ENCODE peak calls at places on chromosome 20, in ten cellular contexts. E is NCI-H345; A is NCI-H2171 treated with DMSO at 0.1 percent for 48 hours; P is T1000; H is NB4; D is upper lobe of right lung; Y is stimulated activated CD8-positive, alpha-beta memory T cell treated with anti-CD3 and anti-CD28 coated beads, Interleukin-2, amount 100 ng/mL, for 48 hours; W is activated naive CD8-positive, alpha-beta T cell treated with anti-CD3 and anti-CD28 coated beads, Interleukin-2, amount 50 U/mL, for 16 hours; N is activated T-cell treated with anti-CD3 and anti-CD28 coated beads for 24 hours; V is Kasumi-1. J is an unnamed sample.

GRCh38 chr20:22414354-22414753 is 170.0 kb downstream of the FOXA2 start:
- DNase-seq in H (no peak), D (no peak), Y (no peak), E (no peak), A (no peak), V (no peak), P (no peak), W (no peak), N (no peak), J (no peak)

GRCh38 chr20:24027229-24027628 is 38.6 kb upstream of the GGTLC1 start:
- DNase-seq in A (peak; percentile 13), P (no peak), E (no peak), Y (peak; percentile 53), H (peak; percentile 16), V (peak; percentile 2), W (peak; percentile 22), D (peak; percentile 75), N (peak; percentile 62), J (no peak)

GRCh38 chr20:36314734-36315544 is 8.8 kb downstream of the DLGAP4 start:
- DNase-seq in Y (no peak), H (peak; percentile 29), N (no peak), W (no peak), P (no peak), V (no peak), E (no peak), A (no peak), D (peak; percentile 43), J (peak; percentile 5)

GRCh38 chr20:48732081-48732829 is 95.5 kb downstream of the PREX1 start:
- DNase-seq in V (no peak), D (no peak), H (no peak), W (no peak), P (no peak), E (no peak), Y (no peak), N (no peak), A (peak; percentile 85), J (no peak)

GRCh38 chr20:21323640-21324039 is 20.5 kb downstream of the XRN2 start:
- DNase-seq in H (no peak), N (no peak), Y (no peak), D (no peak), E (no peak), A (no peak), W (no peak), V (no peak), P (no peak), J (no peak)

GRCh38 chr20:51758978-51759544 is 9.1 kb downstream of the ATP9A start:
- DNase-seq in D (no peak), Y (no peak), E (no peak), V (no peak), P (no peak), N (no peak), A (no peak), W (no peak), H (peak; percentile 22), J (no peak)

GRCh38 chr20:46174469-46175126 is 56.5 kb downstream of the CD40 start:
- DNase-seq in H (peak; percentile 81), P (no peak), N (peak; percentile 61), E (no peak), A (no peak), Y (peak; percentile 61), V (no peak), D (peak; percentile 85), W (peak; percentile 52), J (peak; percentile 87)

GRCh38 chr20:51732454-51732791 is 35.8 kb downstream of the ATP9A start:
- DNase-seq in V (no peak), H (no peak), A (peak; percentile 44), E (no peak), W (no peak), N (no peak), D (no peak), P (no peak), Y (no peak), J (no peak)

GRCh38 chr20:59042151-59042795 is at the start of gene PRELID3B:
- DNase-seq in Y (no peak), D (no peak), H (peak; percentile 64), N (no peak), W (no peak), V (peak; percentile 57), A (no peak), P (no peak), E (peak; percentile 34), J (no peak)

GRCh38 chr20:34163316-34163715 is 51.3 kb upstream of the EIF2S2 start:
- DNase-seq in W (no peak), D (no peak), Y (no peak), N (no peak), H (no peak), A (no peak), V (no peak), P (no peak), E (no peak), J (no peak)

GRCh38 chr20:49133571-49133970 is 54.6 kb downstream of the STAU1 start:
- DNase-seq in V (no peak), Y (no peak), A (no peak), W (no peak), H (no peak), P (no peak), D (no peak), N (no peak), E (no peak), J (no peak)

GRCh38 chr20:4108495-4109306 is 93.3 kb upstream of the RNF24 start:
- DNase-seq in A (peak; percentile 87), D (peak; percentile 64), P (peak; percentile 41), V (peak; percentile 83), E (peak; percentile 84), N (peak; percentile 47), H (peak; percentile 92), Y (peak; percentile 40), W (peak; percentile 37), J (peak; percentile 43)

GRCh38 chr20:44154521-44155001 is 32.4 kb downstream of the JPH2 start:
- DNase-seq in H (no peak), Y (no peak), V (no peak), N (no peak), D (no peak), A (no peak), E (no peak), P (peak; percentile 76), W (no peak), J (no peak)

GRCh38 chr20:53255102-53255710 is 283.0 kb downstream of the TSHZ2 start:
- DNase-seq in N (no peak), E (no peak), V (no peak), Y (peak; percentile 12), D (no peak), W (no peak), H (no peak), P (no peak), A (no peak), J (no peak)

GRCh38 chr20:7459123-7459522 is 481.1 kb downstream of the HAO1 start:
- DNase-seq in D (no peak), Y (no peak), P (no peak), N (no peak), V (no peak), H (no peak), E (no peak), W (no peak), A (no peak), J (no peak)

GRCh38 chr20:32028647-32029372 is 18.6 kb downstream of the CCM2L start:
- DNase-seq in A (no peak), P (no peak), W (no peak), E (peak; percentile 7), V (no peak), Y (no peak), D (no peak), N (no peak), H (no peak), J (no peak)

GRCh38 chr20:17453592-17453991 is 77.6 kb downstream of the BFSP1 start:
- DNase-seq in P (no peak), W (no peak), N (no peak), H (no peak), A (no peak), E (no peak), V (no peak), D (no peak), Y (no peak), J (no peak)

GRCh38 chr20:61056136-61056535 is 195.9 kb upstream of the CDH4 start:
- DNase-seq in N (no peak), E (no peak), V (no peak), H (no peak), Y (no peak), P (no peak), W (no peak), D (no peak), A (no peak), J (no peak)

GRCh38 chr20:11394145-11394833 is 523.4 kb upstream of the BTBD3 start:
- DNase-seq in P (no peak), A (no peak), N (no peak), H (no peak), E (no peak), D (no peak), W (no peak), Y (no peak), V (no peak), J (no peak)

GRCh38 chr20:22921595-22922421 is 113.3 kb upstream of the SSTR4 start:
- DNase-seq in Y (no peak), H (peak; percentile 89), V (peak; percentile 56), A (no peak), N (no peak), D (no peak), W (no peak), E (no peak), P (no peak), J (no peak)

GRCh38 chr20:37567671-37568588 is 40.3 kb upstream of the BLCAP start:
- DNase-seq in N (no peak), V (peak; percentile 89), Y (no peak), D (no peak), P (no peak), H (peak; percentile 37), E (peak; percentile 52), A (peak; percentile 97), W (no peak), J (no peak)

GRCh38 chr20:16018881-16019280 is 554.4 kb downstream of the KIF16B start:
- DNase-seq in N (no peak), D (no peak), E (no peak), P (no peak), H (no peak), A (no peak), W (no peak), Y (no peak), V (no peak), J (no peak)

GRCh38 chr20:10551732-10552724 is 116.9 kb downstream of the SLX4IP start:
- DNase-seq in W (no peak), V (no peak), H (peak; percentile 74), E (no peak), Y (no peak), A (no peak), N (no peak), P (no peak), D (no peak), J (no peak)

GRCh38 chr20:11906626-11907480 is 10.8 kb upstream of the BTBD3 start:
- DNase-seq in N (no peak), W (no peak), A (peak; percentile 52), P (no peak), V (no peak), Y (no peak), E (peak; percentile 63), D (no peak), H (no peak), J (no peak)

GRCh38 chr20:64168381-64169088 is 4.3 kb downstream of the MYT1 start:
- DNase-seq in H (peak; percentile 59), E (no peak), A (peak; percentile 97), Y (no peak), D (no peak), W (no peak), N (no peak), P (no peak), V (no peak), J (no peak)

GRCh38 chr20:10789386-10789785 is 115.6 kb upstream of the JAG1 start:
- DNase-seq in Y (no peak), E (no peak), P (no peak), D (no peak), V (no peak), A (no peak), H (peak; percentile 18), W (no peak), N (no peak), J (no peak)

GRCh38 chr20:52785678-52786077 is 186.5 kb upstream of the TSHZ2 start:
- DNase-seq in A (no peak), H (no peak), D (no peak), Y (no peak), N (no peak), V (no peak), W (no peak), P (no peak), E (no peak), J (no peak)

GRCh38 chr20:4812216-4812615 is 90.5 kb downstream of the PRND start:
- DNase-seq in A (no peak), P (no peak), W (no peak), D (no peak), V (no peak), Y (no peak), H (no peak), E (no peak), N (no peak), J (no peak)